ENCODE peak calls at places on chromosome 5, in six cellular contexts. Y is NCI-H526 treated with DMSO at 0.1 percent for 48 hours; G is endothelial cell of umbilical vein; S is anterior cingulate cortex; X is activated T-helper 1 cell treated with anti-CD3 and anti-CD28 coated beads, Interleukin-12 subunit alpha, Interleukin-12 subunit beta, Interleukin-2, Interleukin-4 antibody, amounts not matched to agents 30 ng/mL and 10 ng/mL and 1 ng/mL, durations not matched to agents 14 hours and 24 hours and 36 hours; U is activated CD4-positive, alpha-beta T cell treated with anti-CD3 and anti-CD28 coated beads, Interleukin-2, amount 50 U/mL, for 1 hour. I is an unnamed sample.

GRCh38 chr5:71862661-71863060 is 143.6 kb downstream of the CARTPT start:
- DNase-seq in Y (no peak), G (no peak), S (peak; percentile 18), X (no peak), U (no peak), I (no peak)

GRCh38 chr5:123371575-123372179 is 51.5 kb downstream of the CEP120 start:
- DNase-seq in Y (no peak), G (no peak), S (peak; percentile 14), X (no peak), U (peak; percentile 18), I (peak; percentile 2)

GRCh38 chr5:143964919-143965318 is 153.0 kb downstream of the HMHB1 start:
- DNase-seq in Y (no peak), G (no peak), S (no peak), X (no peak), U (no peak), I (no peak)

GRCh38 chr5:181223041-181223728 is at the start of gene TRIM41:
- DNase-seq in Y (no peak), G (peak; percentile 98), S (no peak), X (peak; percentile 97), U (peak; percentile 96), I (no peak)

GRCh38 chr5:1044117-1044516 is 35.5 kb downstream of the NKD2 start:
- DNase-seq in Y (no peak), G (no peak), S (no peak), X (no peak), U (no peak), I (no peak)

GRCh38 chr5:4511996-4512656 is 628.0 kb upstream of the ADAMTS16 start:
- DNase-seq in Y (peak; percentile 68), G (no peak), S (no peak), X (no peak), U (no peak), I (no peak)

GRCh38 chr5:143170977-143171376 is 232.5 kb downstream of the NR3C1 start:
- DNase-seq in Y (no peak), G (no peak), S (no peak), X (no peak), U (no peak), I (no peak)

GRCh38 chr5:111869681-111870080 is 112.7 kb upstream of the NREP start:
- DNase-seq in Y (no peak), G (no peak), S (no peak), X (no peak), U (no peak), I (no peak)

GRCh38 chr5:76046761-76047160 is 36.4 kb upstream of the SV2C start:
- DNase-seq in Y (no peak), G (no peak), S (no peak), X (no peak), U (no peak), I (no peak)

GRCh38 chr5:311963-312362 is 9.6 kb upstream of the AHRR start:
- DNase-seq in Y (no peak), G (no peak), S (no peak), X (no peak), U (no peak), I (no peak)

GRCh38 chr5:143889986-143890385 is 78.0 kb downstream of the HMHB1 start:
- DNase-seq in Y (no peak), G (no peak), S (no peak), X (no peak), U (no peak), I (no peak)

GRCh38 chr5:113264061-113264460 is 170.7 kb downstream of the TSSK1B start:
- DNase-seq in Y (no peak), G (no peak), S (no peak), X (no peak), U (no peak), I (no peak)

GRCh38 chr5:156589859-156590216 is 260.3 kb upstream of the PPP1R2B start:
- DNase-seq in Y (no peak), G (no peak), S (peak; percentile 1), X (no peak), U (no peak), I (no peak)

GRCh38 chr5:142246263-142246662 is 78.6 kb downstream of the SPRY4 start:
- DNase-seq in Y (no peak), G (peak; percentile 23), S (no peak), X (no peak), U (no peak), I (no peak)

I was measured in GDM1.